ENCODE peak calls at places on chromosomes 2 and 18, in nine cellular contexts. One of them, this sample, is unnamed.

GRCh38 chr18:12362473-12363174 is 14.4 kb downstream of the AFG3L2 start:
- DNase-seq in astrocyte of the cerebellum: no peak
- DNase-seq in GM23338: no peak
- DNase-seq in putamen: no peak
- DNase-seq in NCI-H748 treated with DMSO at 0.1 percent for 48 hours: no peak
- DNase-seq in brain microvascular endothelial cell: no peak
- DNase-seq in lower lobe of right lung: no peak
- DNase-seq in GM12865: no peak
- DNase-seq in OCI-LY7: no peak
- DNase-seq in this sample: no peak

GRCh38 chr2:162244559-162245031 is 1.4 kb upstream of the FAP start:
- DNase-seq in astrocyte of the cerebellum: no peak
- DNase-seq in GM23338: no peak
- DNase-seq in putamen: no peak
- DNase-seq in NCI-H748 treated with DMSO at 0.1 percent for 48 hours: no peak
- DNase-seq in brain microvascular endothelial cell: peak
- DNase-seq in lower lobe of right lung: peak
- DNase-seq in GM12865: no peak
- DNase-seq in OCI-LY7: no peak
- DNase-seq in this sample: peak

GRCh38 chr2:32752952-32753351 is 125.1 kb downstream of the TTC27 start:
- DNase-seq in astrocyte of the cerebellum: no peak
- DNase-seq in GM23338: no peak
- DNase-seq in putamen: no peak
- DNase-seq in NCI-H748 treated with DMSO at 0.1 percent for 48 hours: no peak
- DNase-seq in brain microvascular endothelial cell: no peak
- DNase-seq in lower lobe of right lung: no peak
- DNase-seq in GM12865: no peak
- DNase-seq in OCI-LY7: no peak
- DNase-seq in this sample: no peak

GRCh38 chr18:49590608-49591007 is 28.8 kb downstream of the LIPG start:
- DNase-seq in astrocyte of the cerebellum: no peak
- DNase-seq in GM23338: no peak
- DNase-seq in putamen: no peak
- DNase-seq in NCI-H748 treated with DMSO at 0.1 percent for 48 hours: no peak
- DNase-seq in brain microvascular endothelial cell: no peak
- DNase-seq in lower lobe of right lung: no peak
- DNase-seq in GM12865: no peak
- DNase-seq in OCI-LY7: no peak
- DNase-seq in this sample: no peak

GRCh38 chr2:187698374-187699110 is 144.3 kb upstream of the TFPI start:
- DNase-seq in astrocyte of the cerebellum: peak
- DNase-seq in GM23338: no peak
- DNase-seq in putamen: no peak
- DNase-seq in NCI-H748 treated with DMSO at 0.1 percent for 48 hours: no peak
- DNase-seq in brain microvascular endothelial cell: peak
- DNase-seq in lower lobe of right lung: no peak
- DNase-seq in GM12865: no peak
- DNase-seq in OCI-LY7: no peak
- DNase-seq in this sample: peak

GRCh38 chr2:184203661-184204060 is 394.7 kb upstream of the ZNF804A start:
- DNase-seq in astrocyte of the cerebellum: no peak
- DNase-seq in GM23338: no peak
- DNase-seq in putamen: no peak
- DNase-seq in NCI-H748 treated with DMSO at 0.1 percent for 48 hours: no peak
- DNase-seq in brain microvascular endothelial cell: no peak
- DNase-seq in lower lobe of right lung: no peak
- DNase-seq in GM12865: no peak
- DNase-seq in OCI-LY7: no peak
- DNase-seq in this sample: no peak

GRCh38 chr18:24914148-24914525 is 437.8 kb downstream of the ZNF521 start:
- DNase-seq in astrocyte of the cerebellum: no peak
- DNase-seq in GM23338: no peak
- DNase-seq in putamen: no peak
- DNase-seq in NCI-H748 treated with DMSO at 0.1 percent for 48 hours: no peak
- DNase-seq in brain microvascular endothelial cell: no peak
- DNase-seq in lower lobe of right lung: no peak
- DNase-seq in GM12865: no peak
- DNase-seq in OCI-LY7: no peak
- DNase-seq in this sample: no peak

GRCh38 chr18:38951633-38952032 is 1386.0 kb upstream of the CELF4 start:
- DNase-seq in astrocyte of the cerebellum: no peak
- DNase-seq in GM23338: no peak
- DNase-seq in putamen: no peak
- DNase-seq in NCI-H748 treated with DMSO at 0.1 percent for 48 hours: no peak
- DNase-seq in brain microvascular endothelial cell: no peak
- DNase-seq in lower lobe of right lung: no peak
- DNase-seq in GM12865: no peak
- DNase-seq in OCI-LY7: no peak
- DNase-seq in this sample: no peak

GRCh38 chr2:239729681-239730566 is 295.2 kb downstream of the NDUFA10 start:
- DNase-seq in astrocyte of the cerebellum: no peak
- DNase-seq in GM23338: no peak
- DNase-seq in putamen: no peak
- DNase-seq in NCI-H748 treated with DMSO at 0.1 percent for 48 hours: no peak
- DNase-seq in brain microvascular endothelial cell: no peak
- DNase-seq in lower lobe of right lung: peak
- DNase-seq in GM12865: no peak
- DNase-seq in OCI-LY7: no peak
- DNase-seq in this sample: no peak

GRCh38 chr18:78406743-78407455 is 572.7 kb upstream of the SALL3 start:
- DNase-seq in astrocyte of the cerebellum: no peak
- DNase-seq in GM23338: no peak
- DNase-seq in putamen: no peak
- DNase-seq in NCI-H748 treated with DMSO at 0.1 percent for 48 hours: peak
- DNase-seq in brain microvascular endothelial cell: no peak
- DNase-seq in lower lobe of right lung: no peak
- DNase-seq in GM12865: no peak
- DNase-seq in OCI-LY7: no peak
- DNase-seq in this sample: no peak

GRCh38 chr2:195343540-195343939 is 313.5 kb upstream of the SLC39A10 start:
- DNase-seq in astrocyte of the cerebellum: no peak
- DNase-seq in GM23338: no peak
- DNase-seq in putamen: no peak
- DNase-seq in NCI-H748 treated with DMSO at 0.1 percent for 48 hours: no peak
- DNase-seq in brain microvascular endothelial cell: no peak
- DNase-seq in lower lobe of right lung: no peak
- DNase-seq in GM12865: no peak
- DNase-seq in OCI-LY7: peak
- DNase-seq in this sample: no peak

GRCh38 chr2:120788349-120788700 is 52.7 kb downstream of the GLI2 start:
- DNase-seq in astrocyte of the cerebellum: no peak
- DNase-seq in GM23338: no peak
- DNase-seq in putamen: no peak
- DNase-seq in NCI-H748 treated with DMSO at 0.1 percent for 48 hours: no peak
- DNase-seq in brain microvascular endothelial cell: no peak
- DNase-seq in lower lobe of right lung: no peak
- DNase-seq in GM12865: no peak
- DNase-seq in OCI-LY7: no peak
- DNase-seq in this sample: no peak

GRCh38 chr2:142946941-142947340 is 69.5 kb downstream of the KYNU start:
- DNase-seq in astrocyte of the cerebellum: no peak
- DNase-seq in GM23338: no peak
- DNase-seq in putamen: no peak
- DNase-seq in NCI-H748 treated with DMSO at 0.1 percent for 48 hours: no peak
- DNase-seq in brain microvascular endothelial cell: no peak
- DNase-seq in lower lobe of right lung: no peak
- DNase-seq in GM12865: no peak
- DNase-seq in OCI-LY7: no peak
- DNase-seq in this sample: peak

GRCh38 chr2:133717497-133717896 is 149.2 kb upstream of the NCKAP5 start:
- DNase-seq in astrocyte of the cerebellum: peak
- DNase-seq in GM23338: no peak
- DNase-seq in putamen: no peak
- DNase-seq in NCI-H748 treated with DMSO at 0.1 percent for 48 hours: no peak
- DNase-seq in brain microvascular endothelial cell: no peak
- DNase-seq in lower lobe of right lung: no peak
- DNase-seq in GM12865: no peak
- DNase-seq in OCI-LY7: no peak
- DNase-seq in this sample: no peak

GRCh38 chr2:52960891-52961290 is 806.7 kb upstream of the CHAC2 start:
- DNase-seq in astrocyte of the cerebellum: no peak
- DNase-seq in GM23338: no peak
- DNase-seq in putamen: no peak
- DNase-seq in NCI-H748 treated with DMSO at 0.1 percent for 48 hours: no peak
- DNase-seq in brain microvascular endothelial cell: no peak
- DNase-seq in lower lobe of right lung: no peak
- DNase-seq in GM12865: no peak
- DNase-seq in OCI-LY7: no peak
- DNase-seq in this sample: no peak

GRCh38 chr2:144890828-144891227 is 370.9 kb upstream of the ZEB2 start:
- DNase-seq in astrocyte of the cerebellum: peak
- DNase-seq in GM23338: peak
- DNase-seq in putamen: no peak
- DNase-seq in NCI-H748 treated with DMSO at 0.1 percent for 48 hours: peak
- DNase-seq in brain microvascular endothelial cell: peak
- DNase-seq in lower lobe of right lung: no peak
- DNase-seq in GM12865: peak
- DNase-seq in OCI-LY7: peak
- DNase-seq in this sample: peak

GRCh38 chr2:120854766-120855530 is 119.3 kb downstream of the GLI2 start:
- DNase-seq in astrocyte of the cerebellum: no peak
- DNase-seq in GM23338: no peak
- DNase-seq in putamen: no peak
- DNase-seq in NCI-H748 treated with DMSO at 0.1 percent for 48 hours: no peak
- DNase-seq in brain microvascular endothelial cell: no peak
- DNase-seq in lower lobe of right lung: peak
- DNase-seq in GM12865: no peak
- DNase-seq in OCI-LY7: no peak
- DNase-seq in this sample: no peak

GRCh38 chr2:207458582-207458981 is 71.2 kb upstream of the CREB1 start:
- DNase-seq in astrocyte of the cerebellum: no peak
- DNase-seq in GM23338: peak
- DNase-seq in putamen: no peak
- DNase-seq in NCI-H748 treated with DMSO at 0.1 percent for 48 hours: no peak
- DNase-seq in brain microvascular endothelial cell: no peak
- DNase-seq in lower lobe of right lung: no peak
- DNase-seq in GM12865: no peak
- DNase-seq in OCI-LY7: no peak
- DNase-seq in this sample: no peak

GRCh38 chr2:135130751-135131150 is 78.7 kb downstream of the RAB3GAP1 start:
- DNase-seq in astrocyte of the cerebellum: no peak
- DNase-seq in GM23338: no peak
- DNase-seq in putamen: no peak
- DNase-seq in NCI-H748 treated with DMSO at 0.1 percent for 48 hours: no peak
- DNase-seq in brain microvascular endothelial cell: no peak
- DNase-seq in lower lobe of right lung: no peak
- DNase-seq in GM12865: no peak
- DNase-seq in OCI-LY7: no peak
- DNase-seq in this sample: no peak

GRCh38 chr18:58168986-58169385 is 125.0 kb downstream of the NEDD4L start:
- DNase-seq in astrocyte of the cerebellum: no peak
- DNase-seq in GM23338: no peak
- DNase-seq in putamen: no peak
- DNase-seq in NCI-H748 treated with DMSO at 0.1 percent for 48 hours: no peak
- DNase-seq in brain microvascular endothelial cell: no peak
- DNase-seq in lower lobe of right lung: no peak
- DNase-seq in GM12865: no peak
- DNase-seq in OCI-LY7: no peak
- DNase-seq in this sample: no peak